ENCODE peak calls at places on chromosomes 5 and 9, in nine cellular contexts. S is skeletal muscle cell; J is activated CD4-positive, alpha-beta T cell treated with anti-CD3 and anti-CD28 coated beads, Interleukin-2, amount 50 U/mL, for 4 hours; Q is aorta; D is head of caudate nucleus; F is stromal cell of bone marrow; B is iPS-NIHi11; U is epithelial cell of esophagus; H is kidney epithelial cell. K is an unnamed sample.
A peak's percentile ranks its signal among the peaks of the same experiment; 100 is the strongest.

GRCh38 chr9:130287736-130288135 is 22.2 kb downstream of the HMCN2 start:
- DNase-seq in S (no peak), J (no peak), Q (no peak), D (no peak), F (no peak), B (no peak), U (no peak), H (no peak), K (no peak)

GRCh38 chr5:176543428-176544182 is 5.5 kb upstream of the CDHR2 start:
- DNase-seq in S (no peak), J (peak; percentile 60), Q (peak; percentile 78), D (peak; percentile 54), F (no peak), B (peak; percentile 65), U (peak; percentile 77), H (no peak), K (no peak)

GRCh38 chr5:66596791-66597757 is 881 bp downstream of the MAST4 start:
- DNase-seq in S (no peak), J (no peak), Q (peak; percentile 41), D (peak; percentile 32), F (no peak), B (peak; percentile 44), U (peak; percentile 71), H (no peak), K (no peak)

GRCh38 chr5:122715095-122715494 is 59.8 kb upstream of the SNX2 start:
- DNase-seq in S (peak; percentile 31), J (no peak), Q (no peak), D (no peak), F (peak; percentile 81), B (no peak), U (peak; percentile 59), H (no peak), K (peak; percentile 13)

GRCh38 chr5:34690301-34690700 is 34.2 kb downstream of the RAI14 start:
- DNase-seq in S (no peak), J (no peak), Q (no peak), D (no peak), F (no peak), B (no peak), U (no peak), H (no peak), K (no peak)

GRCh38 chr5:108748010-108748353 is 285 bp downstream of the FER start:
- DNase-seq in S (no peak), J (no peak), Q (no peak), D (no peak), F (no peak), B (no peak), U (no peak), H (no peak), K (no peak)

GRCh38 chr5:131716650-131717049 is 80.2 kb downstream of the FNIP1 start:
- DNase-seq in S (no peak), J (no peak), Q (no peak), D (no peak), F (no peak), B (no peak), U (no peak), H (no peak), K (no peak)

GRCh38 chr9:101311759-101312420 is 72.9 kb downstream of the BAAT start:
- DNase-seq in S (peak; percentile 48), J (no peak), Q (no peak), D (no peak), F (peak; percentile 53), B (peak; percentile 62), U (peak; percentile 86), H (peak; percentile 45), K (peak; percentile 12)

GRCh38 chr9:19271081-19271480 is 40.6 kb downstream of the DENND4C start:
- DNase-seq in S (no peak), J (no peak), Q (no peak), D (no peak), F (no peak), B (no peak), U (peak; percentile 63), H (no peak), K (no peak)

GRCh38 chr9:124180557-124180956 is 77.2 kb upstream of the NEK6 start:
- DNase-seq in S (peak; percentile 47), J (no peak), Q (peak; percentile 59), D (peak; percentile 62), F (peak; percentile 6), B (no peak), U (peak; percentile 5), H (no peak), K (no peak)

GRCh38 chr5:58072202-58072791 is 387.6 kb downstream of the PLK2 start:
- DNase-seq in S (no peak), J (no peak), Q (no peak), D (no peak), F (no peak), B (no peak), U (no peak), H (no peak), K (no peak)

GRCh38 chr5:141951341-141951781 is 6.6 kb downstream of the PCDH12 start:
- DNase-seq in S (no peak), J (peak; percentile 16), Q (no peak), D (no peak), F (no peak), B (peak; percentile 86), U (no peak), H (no peak), K (no peak)

GRCh38 chr5:76943006-76943405 is 9.8 kb upstream of the CRHBP start:
- DNase-seq in S (no peak), J (no peak), Q (no peak), D (no peak), F (no peak), B (no peak), U (no peak), H (no peak), K (no peak)

GRCh38 chr9:91197232-91198181 is 164.2 kb downstream of the AUH start:
- DNase-seq in S (peak; percentile 99), J (no peak), Q (peak; percentile 83), D (peak; percentile 40), F (peak; percentile 97), B (peak; percentile 38), U (peak; percentile 97), H (peak; percentile 88), K (peak; percentile 96)

GRCh38 chr5:127440831-127441230 is 76.6 kb upstream of the PRRC1 start:
- DNase-seq in S (peak; percentile 33), J (no peak), Q (no peak), D (no peak), F (peak; percentile 39), B (no peak), U (peak; percentile 2), H (no peak), K (no peak)

GRCh38 chr5:39217365-39218281 is 1.7 kb downstream of the FYB1 start:
- DNase-seq in S (peak; percentile 35), J (peak; percentile 78), Q (peak; percentile 81), D (peak; percentile 60), F (peak; percentile 67), B (peak; percentile 83), U (peak; percentile 85), H (peak; percentile 34), K (peak; percentile 21)

K was measured in GM04503.